ENCODE peak calls at places on chromosomes 16 and 17, in four cellular contexts. W is K562, Z is HepG2, E is H1. L is an unnamed sample.

GRCh38 chr16:12260647-12261262 is 284.2 kb downstream of the SNX29 start:
- DNase-seq in W (peak), Z (peak), E (peak), L (peak)

GRCh38 chr17:72804949-72805348 is 287.5 kb downstream of the SLC39A11 start:
- DNase-seq in W (no peak), Z (no peak), E (no peak), L (no peak)

GRCh38 chr17:65627892-65628622 is 66.6 kb upstream of the AXIN2 start:
- DNase-seq in W (no peak), Z (peak), E (no peak), L (peak)

GRCh38 chr16:27764427-27764826 is 214.5 kb downstream of the KATNIP start:
- DNase-seq in W (no peak), Z (no peak), E (no peak), L (no peak)

GRCh38 chr17:66268247-66268927 is 34.0 kb upstream of the PRKCA start:
- DNase-seq in W (no peak), Z (no peak), E (no peak), L (no peak)

GRCh38 chr17:66549312-66549705 is 246.9 kb downstream of the PRKCA start:
- DNase-seq in W (no peak), Z (no peak), E (no peak), L (no peak)

GRCh38 chr16:17476414-17477259 is 5.9 kb upstream of the XYLT1 start:
- DNase-seq in W (peak), Z (peak), E (peak), L (peak)

GRCh38 chr16:24069036-24069590 is 187.0 kb upstream of the CACNG3 start:
- DNase-seq in W (no peak), Z (no peak), E (peak), L (no peak)

GRCh38 chr16:2964416-2965223 is 545 bp downstream of the KREMEN2 start:
- DNase-seq in W (peak), Z (peak), E (peak), L (peak)

GRCh38 chr17:19391432-19391831 is 4.4 kb upstream of the MFAP4 start:
- DNase-seq in W (no peak), Z (no peak), E (no peak), L (no peak)

GRCh38 chr17:41464173-41464572 is 3.0 kb downstream of the KRT32 start:
- DNase-seq in W (no peak), Z (no peak), E (no peak), L (no peak)

DNA sequence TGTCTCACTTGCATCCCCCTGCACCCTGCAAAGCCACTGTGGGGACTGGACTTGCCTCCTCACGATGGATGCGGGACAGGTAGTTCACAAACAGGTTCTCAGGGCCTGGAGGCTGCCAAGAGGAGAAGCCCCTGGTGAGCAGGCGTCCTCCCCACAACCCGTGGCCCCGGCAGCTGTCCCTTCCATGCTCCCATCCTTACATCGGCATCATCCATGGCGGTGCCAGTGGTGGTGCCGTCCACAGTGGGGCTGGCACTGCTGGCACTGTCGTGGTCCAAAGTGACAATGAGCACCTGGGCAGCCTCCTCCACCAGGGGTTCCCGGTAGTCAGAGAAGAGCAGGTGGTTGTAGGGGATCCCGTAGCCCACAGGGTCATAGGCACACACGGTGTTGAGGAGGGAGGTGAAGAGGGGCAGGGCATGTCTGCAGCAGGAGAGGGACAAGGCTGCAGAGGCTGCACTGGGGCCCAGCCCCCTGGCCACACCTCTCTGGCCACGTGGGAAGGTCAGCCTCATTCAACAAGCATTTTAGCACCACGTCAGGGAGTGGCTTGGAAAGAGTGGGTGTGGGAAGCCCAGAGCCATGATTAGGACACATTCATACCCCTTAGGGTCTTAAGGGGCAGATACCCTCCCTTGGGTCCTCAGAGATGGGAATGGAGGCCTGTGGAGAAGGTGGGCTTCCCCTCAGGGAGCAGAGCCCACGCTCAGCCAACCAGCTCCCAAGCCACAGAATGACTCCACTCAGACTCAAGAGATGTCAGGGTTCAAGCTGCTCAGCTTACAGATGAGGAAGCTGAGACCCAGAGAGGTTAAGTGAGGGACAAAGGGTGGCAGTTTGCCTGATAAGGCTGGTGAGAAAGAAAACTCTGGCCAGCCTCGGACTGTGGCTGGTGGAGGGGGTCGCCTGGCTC is 12.5 kb downstream of the HID1 start:
- DNase-seq in W (peak), Z (no peak), E (no peak), L (peak)
- TF ChIP-seq PHF8 in W (no peak), Z (no peak), E (no peak), L (no peak)

GRCh38 chr16:72426416-72426815 is 254.5 kb upstream of the PMFBP1 start:
- DNase-seq in W (no peak), Z (no peak), E (no peak), L (no peak)
- TF ChIP-seq PHF8 in W (no peak), Z (no peak), E (no peak), L (no peak)

GRCh38 chr17:74923538-74924249 is 379 bp upstream of the OTOP2 start:
- DNase-seq in W (peak), Z (no peak), E (peak), L (peak)
- TF ChIP-seq PHF8 in W (no peak), Z (no peak), E (no peak), L (no peak)

DNA sequence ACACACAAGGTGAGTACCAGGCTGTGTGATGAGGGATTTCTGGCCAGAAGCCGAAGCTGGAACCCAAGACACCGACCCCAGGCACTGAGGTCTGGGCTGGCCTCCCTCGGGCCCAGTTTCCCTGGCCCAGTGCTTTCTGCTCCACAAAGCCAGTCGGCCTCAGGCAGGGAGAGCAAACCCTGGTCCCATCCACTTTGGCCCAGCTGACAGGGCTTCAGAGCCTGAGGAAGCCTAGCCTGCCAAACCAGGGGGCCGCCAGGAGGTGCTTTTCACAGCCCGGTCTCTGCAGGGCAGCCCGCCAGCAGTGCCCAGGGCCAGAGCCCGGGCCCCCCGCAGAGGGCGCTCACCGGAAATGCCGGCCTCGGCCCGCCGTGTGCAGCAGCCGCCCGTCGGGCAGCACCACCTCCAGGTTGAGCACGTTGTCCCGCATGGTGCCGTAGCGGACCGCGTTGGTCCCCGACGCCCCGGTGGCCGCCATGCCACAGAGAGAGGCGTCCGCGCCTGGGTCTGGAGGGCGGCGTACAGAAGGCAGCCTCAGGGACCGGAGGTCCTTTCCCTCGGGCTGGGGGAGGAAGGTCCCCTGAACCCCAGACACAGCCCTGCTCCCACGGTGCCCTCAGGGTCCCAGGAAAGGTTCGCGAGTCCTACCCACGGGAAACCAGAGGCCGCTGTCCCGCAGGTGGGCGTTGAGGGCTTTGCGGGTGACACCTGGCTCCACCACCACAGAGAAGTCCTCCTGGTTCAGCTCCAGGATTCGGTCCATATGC is 2.2 kb downstream of the LDHD start:
- DNase-seq in W (no peak), Z (no peak), E (no peak), L (no peak)
- TF ChIP-seq PHF8 in W (no peak), Z (no peak), E (no peak), L (no peak)

GRCh38 chr16:85914423-85914794 is 15.4 kb downstream of the IRF8 start:
- DNase-seq in W (no peak), Z (no peak), E (no peak), L (no peak)

GRCh38 chr16:85912271-85912974 is 13.5 kb downstream of the IRF8 start:
- DNase-seq in W (no peak), Z (no peak), E (no peak), L (no peak)

GRCh38 chr16:85913688-85914422 is 14.9 kb downstream of the IRF8 start:
- DNase-seq in W (no peak), Z (no peak), E (no peak), L (no peak)

GRCh38 chr16:85911531-85911930 is 12.6 kb downstream of the IRF8 start:
- DNase-seq in W (no peak), Z (no peak), E (no peak), L (no peak)

GRCh38 chr16:85913141-85913601 is 14.2 kb downstream of the IRF8 start:
- DNase-seq in W (no peak), Z (no peak), E (no peak), L (no peak)
- TF ChIP-seq PHF8 in W (no peak), Z (no peak), E (no peak), L (no peak)

DNA sequence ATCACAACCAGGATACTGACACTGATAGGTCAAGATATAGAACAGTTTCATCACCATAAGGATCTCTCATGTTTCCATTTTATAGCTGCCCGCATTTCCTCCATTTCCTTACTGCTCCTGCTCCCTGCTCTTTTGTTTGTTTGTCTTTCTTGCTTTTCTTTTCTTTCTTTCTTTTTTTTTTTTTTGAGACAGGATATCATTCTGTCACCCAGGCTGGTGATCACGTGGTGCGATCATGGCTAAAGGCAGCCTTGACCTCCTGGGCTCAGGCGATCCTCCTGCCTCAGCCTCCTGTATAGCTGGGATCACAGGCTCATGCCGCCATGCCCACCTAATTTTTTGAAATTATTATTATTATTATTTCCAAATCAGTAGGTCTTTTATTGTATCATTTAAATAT is 31.7 kb downstream of the PRAC1 start:
- DNase-seq in W (no peak), Z (no peak), E (no peak), L (no peak)
- TF ChIP-seq PHF8 in W (no peak), Z (no peak), E (no peak), L (no peak)

GRCh38 chr17:74883241-74883750 is 10.1 kb downstream of the FADS6 start:
- DNase-seq in W (no peak), Z (no peak), E (no peak), L (no peak)
- TF ChIP-seq PHF8 in W (no peak), Z (no peak), E (no peak), L (no peak)

DNA sequence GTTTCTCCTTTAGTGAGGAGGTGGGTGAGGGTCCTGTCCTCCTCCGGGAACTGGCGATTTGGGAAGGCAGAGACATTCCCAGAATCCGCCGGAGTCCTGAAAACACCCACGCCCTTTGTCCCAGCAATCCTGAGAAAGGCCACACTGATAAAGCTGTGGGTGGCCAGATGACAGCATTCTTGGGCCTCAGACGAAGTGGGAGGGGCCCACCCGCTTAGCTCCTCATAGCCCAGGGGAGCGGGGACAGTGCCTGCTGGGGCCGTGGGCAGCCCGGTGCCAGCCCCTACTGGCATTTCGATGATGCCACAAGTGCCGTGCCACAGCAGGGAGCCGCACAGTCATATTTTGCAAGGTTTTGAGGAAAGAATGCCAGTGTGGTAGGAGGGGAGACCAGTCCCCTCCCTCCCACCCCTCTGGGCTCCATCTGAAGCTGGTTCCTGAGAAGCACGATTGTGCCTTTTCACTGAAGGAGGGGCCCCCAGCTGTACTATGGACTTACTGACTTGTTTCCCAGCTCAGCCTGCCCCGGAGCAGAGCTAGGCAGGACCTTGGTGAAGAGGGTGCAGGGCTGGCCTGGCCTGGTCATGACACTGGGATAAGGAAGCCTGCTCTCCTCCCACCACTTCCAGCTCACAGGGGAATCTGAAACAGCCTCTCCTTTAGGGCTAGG is 20.9 kb upstream of the MPRIP start:
- DNase-seq in W (peak), Z (peak), E (no peak), L (peak)
- TF ChIP-seq PHF8 in W (no peak), Z (no peak), E (no peak), L (no peak)

GRCh38 chr16:80710918-80711317 is 93.5 kb downstream of the CDYL2 start:
- DNase-seq in W (no peak), Z (no peak), E (no peak), L (no peak)
- TF ChIP-seq PHF8 in W (no peak), Z (no peak), E (no peak), L (no peak)

DNA sequence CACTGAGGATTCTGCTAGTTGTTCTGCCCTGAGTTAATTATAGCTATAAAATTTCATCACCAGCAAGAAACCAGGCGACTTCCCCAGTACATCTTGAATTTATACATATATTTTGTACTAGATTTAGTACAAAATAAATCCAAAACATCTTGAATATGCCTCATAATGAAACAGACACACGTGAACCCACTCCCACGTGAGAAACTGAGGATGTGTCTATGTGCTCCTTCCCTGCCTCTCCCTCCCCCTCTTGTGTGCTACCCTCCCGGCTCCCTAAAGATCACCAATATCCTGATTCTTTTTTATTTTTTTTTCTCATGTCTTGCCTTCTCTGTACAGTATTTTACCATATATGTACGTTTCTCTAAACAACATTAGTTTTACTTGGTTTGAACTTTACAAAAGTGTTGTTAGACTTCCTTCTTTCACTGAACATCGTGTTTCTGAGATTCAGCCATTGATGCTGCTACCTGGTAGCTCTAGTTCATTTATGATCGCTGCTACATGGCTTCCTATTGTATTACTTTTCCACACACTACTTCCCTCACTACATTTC is 1.1 kb upstream of the LCMT1 start:
- DNase-seq in W (no peak), Z (no peak), E (no peak), L (no peak)
- TF ChIP-seq PHF8 in W (no peak), Z (no peak), E (no peak), L (no peak)

L was measured in A549.